ENCODE peak calls at places on chromosome 15, in seven cellular contexts. D is GM06990, E is AG04450, T is mucosa of descending colon, S is vagina, J is cardiac muscle cell, Z is endodermal cell. Y is an unnamed sample.
A peak's percentile ranks its signal among the peaks of the same experiment; 100 is the strongest.

GRCh38 chr15:96327155-96327741 is 3.3 kb upstream of the NR2F2 start:
- DNase-seq in D (no peak), Z (peak; percentile 62), S (no peak), T (no peak), E (peak; percentile 71), J (peak; percentile 53), Y (peak; percentile 84)

GRCh38 chr15:38401716-38402115 is 52.2 kb upstream of the FAM98B start:
- DNase-seq in D (no peak), Z (no peak), J (no peak), S (no peak), T (no peak), E (no peak), Y (no peak)

GRCh38 chr15:37142371-37142770 is 42.0 kb upstream of the MEIS2 start:
- DNase-seq in T (no peak), D (no peak), J (no peak), S (no peak), E (no peak), Z (no peak), Y (no peak)

GRCh38 chr15:47409601-47410000 is 307.7 kb upstream of the SEMA6D start:
- DNase-seq in E (no peak), S (no peak), Z (no peak), T (no peak), D (no peak), J (no peak), Y (no peak)

GRCh38 chr15:81304226-81304625 is 19.7 kb downstream of the STARD5 start:
- DNase-seq in T (no peak), J (no peak), D (no peak), E (no peak), Z (no peak), S (no peak), Y (no peak)

GRCh38 chr15:71387825-71388224 is 272.6 kb downstream of the THSD4 start:
- DNase-seq in Z (no peak), T (no peak), S (no peak), E (no peak), J (no peak), D (no peak), Y (no peak)

GRCh38 chr15:100602822-100603393 is 519 bp downstream of the ASB7 start:
- DNase-seq in D (peak; percentile 67), S (no peak), E (no peak), Z (peak; percentile 84), J (peak; percentile 3), T (peak; percentile 32), Y (no peak)

GRCh38 chr15:32701863-32702262 is 15.9 kb upstream of the GREM1 start:
- DNase-seq in S (no peak), D (no peak), Z (no peak), J (no peak), T (no peak), E (no peak), Y (no peak)

GRCh38 chr15:42144841-42145375 is 11.5 kb downstream of the PLA2G4F start:
- DNase-seq in E (no peak), S (no peak), Z (no peak), D (no peak), J (no peak), T (no peak), Y (no peak)

GRCh38 chr15:82532383-82532990 is 7.8 kb downstream of the RPS17 start:
- DNase-seq in T (no peak), Z (peak; percentile 49), J (no peak), D (no peak), S (no peak), E (no peak), Y (no peak)

GRCh38 chr15:77032052-77032646 is 37.2 kb downstream of the PSTPIP1 start:
- DNase-seq in J (no peak), E (no peak), S (no peak), D (no peak), Z (no peak), T (peak; percentile 38), Y (no peak)

GRCh38 chr15:85125056-85125661 is 143.5 kb downstream of the PDE8A start:
- DNase-seq in J (no peak), E (no peak), T (no peak), Z (peak; percentile 62), D (no peak), S (no peak), Y (no peak)

GRCh38 chr15:82045179-82045891 is 483 bp downstream of the MEX3B start:
- DNase-seq in J (peak; percentile 78), Z (peak; percentile 79), E (no peak), D (peak; percentile 48), T (no peak), S (no peak), Y (no peak)

GRCh38 chr15:39553947-39554731 is 26.7 kb upstream of the THBS1 start:
- DNase-seq in T (peak; percentile 28), E (no peak), S (no peak), Z (no peak), D (peak; percentile 57), J (no peak), Y (no peak)

GRCh38 chr15:49624046-49624445 is 3.2 kb downstream of the DTWD1 start:
- DNase-seq in D (no peak), Z (no peak), T (no peak), J (no peak), S (no peak), E (no peak), Y (no peak)

GRCh38 chr15:59247364-59247763 is 40.7 kb downstream of the LDHAL6B start:
- DNase-seq in T (no peak), Z (peak; percentile 89), J (peak; percentile 89), D (peak; percentile 36), E (peak; percentile 50), S (no peak), Y (peak; percentile 62)

GRCh38 chr15:40743921-40744809 is 10.9 kb downstream of the RMDN3 start:
- DNase-seq in D (no peak), S (no peak), E (no peak), J (no peak), Z (no peak), T (peak; percentile 43), Y (peak; percentile 80)

GRCh38 chr15:63264685-63265302 is 12.6 kb upstream of the APH1B start:
- DNase-seq in D (no peak), E (peak; percentile 64), T (no peak), Z (no peak), J (no peak), S (no peak), Y (no peak)

GRCh38 chr15:76976572-76977270 is 18.2 kb upstream of the PSTPIP1 start:
- DNase-seq in Z (peak; percentile 21), T (no peak), D (no peak), J (no peak), S (no peak), E (no peak), Y (no peak)

GRCh38 chr15:31590609-31591008 is 264.0 kb downstream of the KLF13 start:
- DNase-seq in S (no peak), Z (no peak), J (no peak), D (no peak), E (peak; percentile 50), T (no peak), Y (no peak)

GRCh38 chr15:90343391-90343790 is 8.7 kb upstream of the ZNF774 start:
- DNase-seq in Z (no peak), T (no peak), D (no peak), J (no peak), S (no peak), E (no peak), Y (no peak)

GRCh38 chr15:83063555-83063954 is 3.5 kb downstream of the BTBD1 start:
- DNase-seq in J (no peak), E (no peak), S (no peak), D (no peak), T (no peak), Z (no peak), Y (no peak)

GRCh38 chr15:36907295-36907694 is 193.1 kb downstream of the MEIS2 start:
- DNase-seq in D (no peak), Z (peak; percentile 72), J (no peak), E (no peak), S (no peak), T (no peak), Y (no peak)

GRCh38 chr15:41746802-41747201 is 27.5 kb upstream of the MAPKBP1 start:
- DNase-seq in J (no peak), E (no peak), Z (no peak), T (no peak), S (no peak), D (no peak), Y (no peak)

GRCh38 chr15:31869640-31870335 is 160.5 kb upstream of the CHRNA7 start:
- DNase-seq in J (no peak), D (no peak), E (no peak), S (no peak), Z (no peak), T (peak; percentile 60), Y (no peak)

GRCh38 chr15:95624100-95624499 is 706.4 kb upstream of the NR2F2 start:
- DNase-seq in E (no peak), T (no peak), D (no peak), Z (no peak), S (no peak), J (no peak), Y (no peak)

GRCh38 chr15:80309769-80310384 is 57.9 kb upstream of the CTXND1 start:
- DNase-seq in D (no peak), E (no peak), T (no peak), Z (peak; percentile 71), S (no peak), J (peak; percentile 55), Y (peak; percentile 5)

GRCh38 chr15:78057803-78058202 is 19.7 kb downstream of the TBC1D2B start:
- DNase-seq in J (no peak), D (no peak), Z (no peak), S (no peak), T (no peak), E (no peak), Y (no peak)
- H3K4me3 ChIP-seq in J (no peak overlapping the region), D (no peak overlapping the region), Z (no peak overlapping the region), S (no peak overlapping the region), T (no peak overlapping the region), E (no peak overlapping the region), Y (no peak overlapping the region)

GRCh38 chr15:88802991-88803240 is 320 bp upstream of the ACAN start:
- DNase-seq in T (no peak), Z (no peak), E (no peak), D (no peak), J (no peak), S (no peak), Y (no peak)
- H3K4me3 ChIP-seq in T (no peak overlapping the region), Z (peak overlapping the region; percentile 75), E (no peak overlapping the region), D (no peak overlapping the region), J (peak overlapping the region; percentile 56), S (peak overlapping the region; percentile 15), Y (no peak overlapping the region)

GRCh38 chr15:56731571-56731970 is 1.7 kb downstream of the ZNF280D start:
- DNase-seq in D (no peak), S (no peak), Z (no peak), T (no peak), E (no peak), J (no peak), Y (no peak)
- H3K4me3 ChIP-seq in D (peak overlapping the region; percentile 88), S (peak overlapping the region; percentile 61), Z (no peak overlapping the region), T (no peak overlapping the region), E (peak overlapping the region; percentile 73), J (no peak overlapping the region), Y (peak overlapping the region; percentile 83)

DNA sequence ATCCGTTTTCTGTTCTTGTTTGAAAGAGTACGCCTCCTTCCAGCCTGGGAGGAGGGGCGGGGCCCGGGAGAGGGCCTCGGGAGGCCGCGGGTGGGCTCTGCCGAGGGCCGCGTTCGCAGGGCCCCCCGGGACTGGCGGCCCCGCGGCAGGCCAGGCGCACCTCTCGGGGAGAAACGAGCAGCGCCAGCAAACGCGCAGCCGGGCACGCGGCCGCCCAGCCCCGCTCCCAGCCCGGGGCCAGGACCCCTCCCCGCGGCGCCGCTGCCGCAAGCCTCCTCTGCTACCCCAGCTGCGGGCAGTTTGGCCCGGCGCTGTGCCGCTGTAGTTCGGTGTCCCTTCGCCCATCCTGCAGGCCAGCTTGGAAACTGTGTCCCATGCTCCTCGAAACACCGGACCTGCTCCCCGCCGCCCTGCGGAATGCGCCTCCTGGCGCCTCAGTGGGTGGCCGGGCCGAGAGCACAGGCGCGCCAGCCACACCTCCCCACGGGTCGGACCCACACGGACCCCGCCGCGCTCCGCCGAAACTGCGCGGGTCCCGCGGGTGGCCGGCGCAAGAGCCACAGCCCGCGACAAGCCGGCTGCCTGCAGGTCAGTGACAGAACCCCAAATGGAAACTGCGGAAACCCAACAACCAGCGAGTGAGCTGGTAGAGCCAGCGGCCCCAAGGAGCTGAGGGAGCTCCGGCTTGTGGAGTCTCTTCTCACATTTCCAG is 2.2 kb downstream of the OCA2 start:
- DNase-seq in E (no peak), D (no peak), Z (peak; percentile 79), S (peak; percentile 79), T (no peak), J (peak; percentile 60), Y (no peak)
- H3K4me3 ChIP-seq in E (peak overlapping the region; percentile 58), D (no peak overlapping the region), Z (peak overlapping the region; percentile 68), S (peak overlapping the region; percentile 41), T (no peak overlapping the region), J (peak overlapping the region; percentile 30), Y (peak overlapping the region; percentile 60)

Y was measured in Jurkat, Clone E6-1.